ENCODE peak calls at places on chromosomes 5 and 9, in seven cellular contexts. One of them, this sample, is unnamed.

GRCh38 chr5:172179032-172179989 is 8.7 kb downstream of the STK10 start:
- DNase-seq in heart left ventricle: peak
- DNase-seq in spleen: peak
- DNase-seq in CD4-positive, alpha-beta T cell: peak
- DNase-seq in RWPE2: no peak
- DNase-seq in neural crest cell: peak
- DNase-seq in mucosa of descending colon: no peak
- DNase-seq in this sample: no peak

GRCh38 chr5:124859027-124859426 is 112.6 kb upstream of the ZNF608 start:
- DNase-seq in heart left ventricle: no peak
- DNase-seq in mucosa of descending colon: no peak
- DNase-seq in neural crest cell: no peak
- DNase-seq in CD4-positive, alpha-beta T cell: no peak
- DNase-seq in RWPE2: no peak
- DNase-seq in spleen: no peak
- DNase-seq in this sample: no peak

GRCh38 chr5:54756796-54757402 is 228.5 kb downstream of the ESM1 start:
- DNase-seq in RWPE2: no peak
- DNase-seq in mucosa of descending colon: no peak
- DNase-seq in CD4-positive, alpha-beta T cell: no peak
- DNase-seq in heart left ventricle: no peak
- DNase-seq in neural crest cell: no peak
- DNase-seq in spleen: no peak
- DNase-seq in this sample: no peak

GRCh38 chr5:43039468-43040286 is 442 bp downstream of the ANXA2R start:
- DNase-seq in CD4-positive, alpha-beta T cell: peak
- DNase-seq in spleen: peak
- DNase-seq in mucosa of descending colon: peak
- DNase-seq in RWPE2: no peak
- DNase-seq in heart left ventricle: peak
- DNase-seq in neural crest cell: peak
- DNase-seq in this sample: no peak

GRCh38 chr9:116267021-116267420 is 113.4 kb downstream of the PAPPA start:
- DNase-seq in RWPE2: no peak
- DNase-seq in heart left ventricle: no peak
- DNase-seq in mucosa of descending colon: no peak
- DNase-seq in neural crest cell: no peak
- DNase-seq in CD4-positive, alpha-beta T cell: no peak
- DNase-seq in spleen: no peak
- DNase-seq in this sample: no peak

GRCh38 chr5:121967187-121967586 is 5.4 kb downstream of the SRFBP1 start:
- DNase-seq in CD4-positive, alpha-beta T cell: no peak
- DNase-seq in spleen: no peak
- DNase-seq in heart left ventricle: no peak
- DNase-seq in RWPE2: no peak
- DNase-seq in neural crest cell: no peak
- DNase-seq in mucosa of descending colon: no peak
- DNase-seq in this sample: no peak

GRCh38 chr5:173326501-173326960 is 1.7 kb downstream of the STC2 start:
- DNase-seq in mucosa of descending colon: no peak
- DNase-seq in heart left ventricle: no peak
- DNase-seq in neural crest cell: no peak
- DNase-seq in spleen: peak
- DNase-seq in RWPE2: no peak
- DNase-seq in CD4-positive, alpha-beta T cell: no peak
- DNase-seq in this sample: no peak

GRCh38 chr5:69492391-69493234 is at the start of gene OCLN:
- DNase-seq in neural crest cell: peak
- DNase-seq in RWPE2: peak
- DNase-seq in mucosa of descending colon: peak
- DNase-seq in heart left ventricle: peak
- DNase-seq in CD4-positive, alpha-beta T cell: no peak
- DNase-seq in spleen: peak
- DNase-seq in this sample: no peak

GRCh38 chr9:71819115-71819739 is 50.9 kb upstream of the CEMIP2 start:
- DNase-seq in RWPE2: no peak
- DNase-seq in CD4-positive, alpha-beta T cell: peak
- DNase-seq in spleen: no peak
- DNase-seq in neural crest cell: peak
- DNase-seq in heart left ventricle: peak
- DNase-seq in mucosa of descending colon: no peak
- DNase-seq in this sample: no peak

GRCh38 chr9:22165144-22165543 is 156.0 kb upstream of the CDKN2B start:
- DNase-seq in neural crest cell: no peak
- DNase-seq in CD4-positive, alpha-beta T cell: no peak
- DNase-seq in mucosa of descending colon: no peak
- DNase-seq in RWPE2: no peak
- DNase-seq in spleen: no peak
- DNase-seq in heart left ventricle: no peak
- DNase-seq in this sample: no peak

GRCh38 chr9:88642333-88642732 is 107.4 kb downstream of the NXNL2 start:
- DNase-seq in CD4-positive, alpha-beta T cell: no peak
- DNase-seq in neural crest cell: no peak
- DNase-seq in mucosa of descending colon: no peak
- DNase-seq in heart left ventricle: no peak
- DNase-seq in spleen: no peak
- DNase-seq in RWPE2: no peak
- DNase-seq in this sample: no peak

GRCh38 chr5:35046754-35047153 is 995 bp downstream of the AGXT2 start:
- DNase-seq in mucosa of descending colon: no peak
- DNase-seq in spleen: no peak
- DNase-seq in heart left ventricle: no peak
- DNase-seq in neural crest cell: no peak
- DNase-seq in CD4-positive, alpha-beta T cell: no peak
- DNase-seq in RWPE2: peak
- DNase-seq in this sample: no peak

GRCh38 chr5:59666709-59667108 is 226.8 kb downstream of the PDE4D start:
- DNase-seq in mucosa of descending colon: no peak
- DNase-seq in spleen: no peak
- DNase-seq in neural crest cell: no peak
- DNase-seq in CD4-positive, alpha-beta T cell: no peak
- DNase-seq in heart left ventricle: no peak
- DNase-seq in RWPE2: no peak
- DNase-seq in this sample: no peak
- TF ChIP-seq CTCF in mucosa of descending colon: no peak
- TF ChIP-seq CTCF in spleen: no peak
- TF ChIP-seq CTCF in neural crest cell: peak
- TF ChIP-seq CTCF in CD4-positive, alpha-beta T cell: no peak
- TF ChIP-seq CTCF in heart left ventricle: no peak
- TF ChIP-seq CTCF in RWPE2: no peak
- TF ChIP-seq CTCF in this sample: no peak

GRCh38 chr5:16072616-16073015 is 107.0 kb downstream of the MARCHF11 start:
- DNase-seq in heart left ventricle: no peak
- DNase-seq in CD4-positive, alpha-beta T cell: no peak
- DNase-seq in neural crest cell: no peak
- DNase-seq in mucosa of descending colon: no peak
- DNase-seq in RWPE2: no peak
- DNase-seq in spleen: no peak
- DNase-seq in this sample: no peak
- TF ChIP-seq CTCF in heart left ventricle: no peak
- TF ChIP-seq CTCF in CD4-positive, alpha-beta T cell: no peak
- TF ChIP-seq CTCF in neural crest cell: no peak
- TF ChIP-seq CTCF in mucosa of descending colon: no peak
- TF ChIP-seq CTCF in RWPE2: no peak
- TF ChIP-seq CTCF in spleen: no peak
- TF ChIP-seq CTCF in this sample: no peak

GRCh38 chr5:6508931-6509330 is 60.3 kb downstream of the UBE2QL1 start:
- DNase-seq in spleen: no peak
- DNase-seq in neural crest cell: no peak
- DNase-seq in CD4-positive, alpha-beta T cell: no peak
- DNase-seq in heart left ventricle: no peak
- DNase-seq in mucosa of descending colon: no peak
- DNase-seq in RWPE2: no peak
- DNase-seq in this sample: peak
- TF ChIP-seq CTCF in spleen: no peak
- TF ChIP-seq CTCF in neural crest cell: no peak
- TF ChIP-seq CTCF in CD4-positive, alpha-beta T cell: no peak
- TF ChIP-seq CTCF in heart left ventricle: no peak
- TF ChIP-seq CTCF in mucosa of descending colon: no peak
- TF ChIP-seq CTCF in RWPE2: no peak
- TF ChIP-seq CTCF in this sample: no peak

GRCh38 chr9:132630116-132630515 is 39.7 kb downstream of the DDX31 start:
- DNase-seq in neural crest cell: no peak
- DNase-seq in RWPE2: no peak
- DNase-seq in CD4-positive, alpha-beta T cell: no peak
- DNase-seq in mucosa of descending colon: no peak
- DNase-seq in heart left ventricle: no peak
- DNase-seq in spleen: no peak
- DNase-seq in this sample: no peak
- TF ChIP-seq CTCF in neural crest cell: no peak
- TF ChIP-seq CTCF in RWPE2: no peak
- TF ChIP-seq CTCF in CD4-positive, alpha-beta T cell: no peak
- TF ChIP-seq CTCF in mucosa of descending colon: no peak
- TF ChIP-seq CTCF in heart left ventricle: no peak
- TF ChIP-seq CTCF in spleen: no peak
- TF ChIP-seq CTCF in this sample: no peak

This sample was measured in chondrocyte.